ENCODE peak calls at places on chromosomes 4 and X, in seven cellular contexts. P, R, B, E, G, C and A are unnamed samples.

GRCh38 chr4:62225972-62226371 is 1025.8 kb downstream of the ADGRL3 start:
- DNase-seq in P (peak; percentile 16), R (no peak), B (peak; percentile 74), E (no peak), G (no peak), C (no peak), A (no peak)

GRCh38 chr4:66489783-66490452 is 819.6 kb upstream of the EPHA5 start:
- DNase-seq in P (peak; percentile 92), R (no peak), B (peak; percentile 88), E (no peak), G (no peak), C (peak; percentile 37), A (no peak)

GRCh38 chr4:8311096-8312068 is 41.8 kb downstream of the HTRA3 start:
- DNase-seq in P (no peak), R (peak; percentile 2), B (no peak), E (no peak), G (no peak), C (no peak), A (no peak)

GRCh38 chr4:41360214-41360910 is 103.6 kb downstream of the UCHL1 start:
- DNase-seq in P (peak; percentile 58), R (peak; percentile 70), B (peak; percentile 35), E (peak; percentile 64), G (peak; percentile 92), C (no peak), A (no peak)

GRCh38 chr4:26150948-26151347 is 169.9 kb upstream of the RBPJ start:
- DNase-seq in P (peak; percentile 57), R (no peak), B (peak; percentile 39), E (no peak), G (no peak), C (no peak), A (no peak)

GRCh38 chr4:151567056-151567455 is 158.1 kb downstream of the FHIP1A start:
- DNase-seq in P (no peak), R (no peak), B (no peak), E (no peak), G (no peak), C (no peak), A (no peak)

GRCh38 chr4:97530676-97531075 is 612.6 kb downstream of the STPG2 start:
- DNase-seq in P (peak; percentile 1), R (no peak), B (no peak), E (no peak), G (no peak), C (no peak), A (no peak)

GRCh38 chr4:165621983-165622382 is 243.2 kb downstream of the CPE start:
- DNase-seq in P (peak; percentile 38), R (no peak), B (peak; percentile 83), E (no peak), G (no peak), C (no peak), A (no peak)

GRCh38 chrX:120736989-120737388 is 107.1 kb upstream of the C1GALT1C1 start:
- DNase-seq in P (peak; percentile 64), R (no peak), B (no peak), E (no peak), G (no peak), C (no peak), A (no peak)

GRCh38 chrX:16712116-16712824 is at the start of gene CTPS2:
- DNase-seq in P (peak; percentile 53), R (peak; percentile 78), B (peak; percentile 56), E (peak; percentile 46), G (peak; percentile 79), C (no peak), A (no peak)

GRCh38 chr4:23903859-23904438 is 14.1 kb upstream of the PPARGC1A start:
- DNase-seq in P (no peak), R (no peak), B (no peak), E (no peak), G (no peak), C (no peak), A (no peak)

GRCh38 chr4:146370841-146371240 is 150.9 kb downstream of the SLC10A7 start:
- DNase-seq in P (peak; percentile 37), R (no peak), B (peak; percentile 4), E (no peak), G (no peak), C (peak; percentile 14), A (no peak)

GRCh38 chrX:17613979-17614572 is 123.2 kb upstream of the SCML1 start:
- DNase-seq in P (peak; percentile 88), R (peak; percentile 57), B (no peak), E (no peak), G (no peak), C (no peak), A (peak; percentile 49)

GRCh38 chrX:24241822-24242648 is 71.8 kb downstream of the SUPT20HL2 start:
- DNase-seq in P (peak; percentile 27), R (peak; percentile 32), B (peak; percentile 53), E (no peak), G (peak; percentile 49), C (no peak), A (no peak)

DNA sequence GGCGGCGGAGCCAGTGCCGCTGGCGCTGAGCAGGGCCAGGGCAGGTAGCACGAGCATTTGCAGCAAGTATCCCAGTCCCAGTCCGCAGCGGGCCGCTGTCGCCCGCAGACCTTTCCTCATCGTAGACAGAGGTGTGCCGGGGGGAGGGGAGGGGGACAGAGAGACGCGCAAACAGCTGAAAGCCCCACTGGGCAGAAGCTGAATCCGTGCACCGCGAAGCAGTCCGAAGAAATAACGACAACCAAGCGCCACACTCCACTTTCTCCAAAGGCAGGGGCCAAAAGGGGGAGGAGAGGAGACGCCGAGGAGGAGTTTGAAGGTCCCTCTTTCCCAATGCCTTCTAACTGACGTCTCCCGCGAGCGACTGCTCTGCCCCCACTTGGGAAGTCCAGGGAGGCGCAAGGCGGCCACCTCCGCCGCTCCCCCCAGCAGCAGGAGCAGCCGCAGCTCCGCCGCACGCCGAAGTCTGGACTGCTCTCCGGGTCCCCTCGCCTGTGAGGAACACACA is at the start of gene UNC5C:
- DNase-seq in P (peak; percentile 84), R (peak; percentile 91), B (peak; percentile 85), E (peak; percentile 65), G (peak; percentile 83), C (no peak), A (no peak)
- TF ChIP-seq CTCF in P (no peak), R (no peak), B (no peak), E (no peak), G (no peak), C (no peak), A (no peak)

DNA sequence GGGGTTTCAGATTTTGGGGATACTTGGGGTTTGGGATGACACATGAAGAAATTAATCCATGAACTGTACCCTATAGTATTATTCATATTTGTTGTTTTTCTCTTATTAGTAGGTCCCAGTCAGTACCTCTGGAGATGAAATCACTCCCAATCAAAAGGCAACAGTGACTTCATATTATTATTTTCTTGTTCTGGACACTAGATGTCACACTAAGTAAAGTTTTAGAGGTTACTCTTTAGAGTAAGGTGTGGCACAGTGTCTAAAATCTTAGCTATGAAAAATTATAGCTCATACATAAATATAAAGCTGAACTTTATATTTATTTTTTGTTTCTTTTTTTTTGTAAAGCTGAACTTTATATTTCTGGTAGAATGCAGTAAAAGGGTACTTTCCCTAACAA is 35.1 kb downstream of the FAM114A1 start:
- DNase-seq in P (no peak), R (no peak), B (peak; percentile 45), E (no peak), G (peak; percentile 21), C (no peak), A (no peak)
- TF ChIP-seq CTCF in P (no peak), R (peak; percentile 43), B (peak; percentile 15), E (no peak), G (peak; percentile 63), C (peak; percentile 8), A (peak; percentile 12)

DNA sequence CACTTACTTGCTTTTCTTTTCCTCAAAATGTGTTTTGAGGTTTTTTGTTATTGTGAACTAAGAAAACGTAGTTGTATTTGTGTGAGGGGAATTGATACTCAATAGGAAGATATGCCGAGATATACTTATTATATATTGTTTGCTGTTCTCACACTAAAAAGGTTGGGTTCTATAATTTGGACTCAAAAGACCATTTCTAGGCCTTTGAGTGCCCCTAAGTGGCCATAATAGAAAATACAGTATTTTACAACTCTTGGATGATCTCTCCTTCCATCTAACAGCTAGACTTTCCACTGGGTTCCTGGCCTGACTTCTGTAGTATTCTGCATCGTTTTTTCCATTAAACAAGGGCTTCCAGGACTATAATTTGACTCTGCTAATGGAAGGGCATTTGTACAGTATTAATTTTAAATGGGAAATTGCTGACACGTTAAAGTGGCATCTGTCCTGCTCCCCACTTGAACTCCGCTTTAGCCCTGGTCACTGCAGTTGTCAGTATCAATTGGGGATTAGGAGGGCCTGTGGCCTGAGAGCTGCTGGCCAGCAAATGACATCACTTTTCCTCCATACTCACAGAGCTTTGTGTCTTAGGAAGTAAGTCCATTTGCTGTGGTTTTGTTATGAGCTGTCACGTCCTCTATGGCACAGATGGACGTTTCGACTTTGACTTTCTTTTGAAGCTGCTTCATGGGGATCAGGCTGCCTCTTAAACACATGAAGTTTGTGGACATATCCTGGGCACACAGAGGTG is 176.9 kb downstream of the SLIT2 start:
- DNase-seq in P (no peak), R (no peak), B (peak; percentile 53), E (no peak), G (peak; percentile 3), C (no peak), A (no peak)
- TF ChIP-seq CTCF in P (peak; percentile 36), R (no peak), B (peak; percentile 33), E (no peak), G (peak; percentile 53), C (peak; percentile 13), A (peak; percentile 17)

GRCh38 chrX:153926863-153927685 is 1.0 kb upstream of the ARHGAP4 start:
- DNase-seq in P (peak; percentile 30), R (peak; percentile 82), B (peak; percentile 57), E (no peak), G (peak; percentile 31), C (no peak), A (peak; percentile 7)

GRCh38 chrX:153928846-153929245 is 2.8 kb upstream of the ARHGAP4 start:
- DNase-seq in P (no peak), R (no peak), B (no peak), E (no peak), G (no peak), C (no peak), A (no peak)

GRCh38 chrX:153929576-153929975 is 3.5 kb upstream of the ARHGAP4 start:
- DNase-seq in P (no peak), R (no peak), B (no peak), E (no peak), G (no peak), C (no peak), A (no peak)

GRCh38 chrX:153927686-153927935 is 1.5 kb upstream of the ARHGAP4 start:
- DNase-seq in P (no peak), R (no peak), B (no peak), E (no peak), G (no peak), C (no peak), A (no peak)

DNA sequence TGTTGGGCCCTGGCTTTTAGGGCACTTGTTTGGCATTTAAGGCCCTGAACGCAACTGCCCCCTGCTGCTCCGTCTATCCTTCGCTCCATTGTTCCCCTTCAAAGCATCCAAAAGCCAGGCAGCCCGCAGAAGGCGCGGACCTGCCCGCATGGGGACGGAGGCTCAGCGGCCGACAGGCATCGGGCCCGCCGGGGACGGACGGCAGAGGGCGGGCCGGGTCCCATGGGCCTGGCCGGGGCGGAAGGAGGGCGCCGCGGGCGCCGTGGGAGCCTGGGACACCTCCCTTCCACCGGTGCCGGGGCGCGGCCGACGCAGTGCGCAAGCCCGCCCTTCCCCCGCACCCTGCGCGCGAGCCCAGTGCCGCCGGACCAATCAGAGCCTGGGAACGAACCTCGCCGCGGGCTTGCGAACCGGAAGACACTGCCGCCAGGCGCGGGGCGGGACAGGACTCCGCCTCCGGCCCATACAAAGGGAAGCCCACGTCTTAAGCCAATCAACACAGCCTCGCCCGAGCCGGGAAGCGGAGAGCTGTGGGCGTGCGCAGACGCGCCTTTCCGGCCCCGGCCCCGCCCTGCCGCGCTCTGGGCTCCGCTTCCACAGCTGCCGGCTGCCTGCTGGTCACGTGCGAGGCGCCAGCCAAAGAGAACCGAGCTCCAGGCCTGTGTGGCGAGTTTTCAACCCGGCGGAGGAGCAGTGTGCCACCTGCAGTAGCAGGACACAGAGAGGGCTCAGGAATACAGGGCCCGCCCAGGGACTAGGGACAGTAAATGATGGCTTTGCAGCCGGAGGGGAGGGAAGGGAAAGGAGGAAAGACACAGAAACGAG is 2.1 kb upstream of the ARHGAP4 start:
- DNase-seq in P (peak; percentile 98), R (peak; percentile 97), B (peak; percentile 98), E (peak; percentile 91), G (peak; percentile 97), C (peak; percentile 91), A (peak; percentile 95)
- TF ChIP-seq CTCF in P (no peak), R (peak; percentile 10), B (no peak), E (no peak), G (no peak), C (peak; percentile 16), A (peak; percentile 21)